ENCODE peak calls at places on chromosome 16, in five cellular contexts. P is tibial nerve, Z is left ventricle myocardium inferior, T is left lung, V is tibial artery. M is an unnamed sample.

GRCh38 chr16:11612110-11612981 is 25.6 kb upstream of the LITAF start:
- DNase-seq in P (no peak), Z (peak; percentile 35), T (peak; percentile 89), V (no peak), M (no peak)

GRCh38 chr16:73792199-73793108 is 504.2 kb upstream of the PSMD7 start:
- DNase-seq in P (no peak), Z (no peak), T (no peak), V (no peak), M (no peak)

GRCh38 chr16:50282010-50282538 is 15.7 kb downstream of the ADCY7 start:
- DNase-seq in P (peak; percentile 53), Z (peak; percentile 77), T (peak; percentile 92), V (peak; percentile 87), M (peak; percentile 24)

GRCh38 chr16:81556715-81557284 is 112.2 kb downstream of the CMIP start:
- DNase-seq in P (no peak), Z (no peak), T (no peak), V (no peak), M (no peak)

GRCh38 chr16:23699100-23699499 is 13.9 kb downstream of the ERN2 start:
- DNase-seq in P (no peak), Z (no peak), T (no peak), V (no peak), M (no peak)

GRCh38 chr16:28549301-28549899 is 4.3 kb upstream of the SGF29 start:
- DNase-seq in P (no peak), Z (no peak), T (no peak), V (no peak), M (no peak)

GRCh38 chr16:89536886-89537548 is 23.5 kb upstream of the RPL13 start:
- DNase-seq in P (no peak), Z (no peak), T (no peak), V (no peak), M (peak; percentile 79)

GRCh38 chr16:16966439-16966838 is 504.3 kb downstream of the XYLT1 start:
- DNase-seq in P (no peak), Z (no peak), T (no peak), V (no peak), M (no peak)

GRCh38 chr16:50323335-50324011 is 45.3 kb downstream of the BRD7 start:
- DNase-seq in P (peak; percentile 53), Z (no peak), T (no peak), V (no peak), M (no peak)

GRCh38 chr16:70160388-70160787 is 13.2 kb upstream of the CLEC18C start:
- DNase-seq in P (no peak), Z (no peak), T (no peak), V (no peak), M (no peak)

GRCh38 chr16:67481561-67482259 is 753 bp upstream of the ATP6V0D1 start:
- DNase-seq in P (peak; percentile 33), Z (peak; percentile 48), T (peak; percentile 51), V (no peak), M (no peak)

GRCh38 chr16:75099075-75099667 is 17.4 kb downstream of the LDHD start:
- DNase-seq in P (no peak), Z (no peak), T (no peak), V (no peak), M (no peak)

GRCh38 chr16:19710191-19710908 is 7.7 kb downstream of the KNOP1 start:
- DNase-seq in P (no peak), Z (no peak), T (peak; percentile 12), V (no peak), M (no peak)

GRCh38 chr16:78984324-78984723 is 616.2 kb downstream of the MAF start:
- DNase-seq in P (no peak), Z (no peak), T (no peak), V (no peak), M (no peak)

GRCh38 chr16:12271006-12271405 is 294.5 kb downstream of the SNX29 start:
- DNase-seq in P (no peak), Z (no peak), T (no peak), V (no peak), M (peak; percentile 67)

GRCh38 chr16:62700456-62701280 is 664.4 kb upstream of the CDH8 start:
- DNase-seq in P (no peak), Z (no peak), T (no peak), V (no peak), M (no peak)

GRCh38 chr16:1147027-1147426 is 5.9 kb upstream of the CACNA1H start:
- DNase-seq in P (no peak), Z (no peak), T (no peak), V (no peak), M (no peak)

GRCh38 chr16:67928147-67928546 is 3.5 kb downstream of the CTRL start:
- DNase-seq in P (no peak), Z (no peak), T (no peak), V (no peak), M (no peak)

GRCh38 chr16:74439685-74440084 is 18.4 kb upstream of the CLEC18B start:
- DNase-seq in P (no peak), Z (no peak), T (no peak), V (no peak), M (no peak)

GRCh38 chr16:78235168-78235800 is 135.8 kb downstream of the WWOX start:
- DNase-seq in P (peak; percentile 61), Z (peak; percentile 63), T (no peak), V (peak; percentile 79), M (peak; percentile 76)

GRCh38 chr16:49089533-49089932 is 192.1 kb downstream of the CBLN1 start:
- DNase-seq in P (no peak), Z (no peak), T (no peak), V (no peak), M (no peak)

GRCh38 chr16:11398136-11398535 is 52.9 kb downstream of the RMI2 start:
- DNase-seq in P (no peak), Z (no peak), T (no peak), V (peak; percentile 55), M (no peak)

GRCh38 chr16:77430360-77430759 is 4.5 kb downstream of the ADAMTS18 start:
- DNase-seq in P (no peak), Z (no peak), T (no peak), V (no peak), M (no peak)

GRCh38 chr16:86747761-86748160 is 169.4 kb downstream of the FOXL1 start:
- DNase-seq in P (no peak), Z (no peak), T (no peak), V (peak; percentile 39), M (no peak)

GRCh38 chr16:5870886-5871715 is 773.5 kb upstream of the EEF2KMT start:
- DNase-seq in P (no peak), Z (no peak), T (no peak), V (no peak), M (no peak)

GRCh38 chr16:81469710-81470481 is 25.3 kb downstream of the CMIP start:
- DNase-seq in P (no peak), Z (peak; percentile 39), T (no peak), V (no peak), M (no peak)

GRCh38 chr16:11263737-11264136 is 5.4 kb downstream of the TNP2 start:
- DNase-seq in P (no peak), Z (no peak), T (no peak), V (no peak), M (no peak)

GRCh38 chr16:81445143-81445922 is 725 bp downstream of the CMIP start:
- DNase-seq in P (no peak), Z (no peak), T (no peak), V (no peak), M (no peak)

GRCh38 chr16:22763655-22764054 is 50.3 kb upstream of the HS3ST2 start:
- DNase-seq in P (no peak), Z (no peak), T (no peak), V (no peak), M (no peak)

GRCh38 chr16:72991645-72992044 is 56.3 kb downstream of the ZFHX3 start:
- DNase-seq in P (no peak), Z (no peak), T (no peak), V (peak; percentile 23), M (no peak)

GRCh38 chr16:15880434-15880833 is 8.0 kb downstream of the CEP20 start:
- DNase-seq in P (no peak), Z (no peak), T (no peak), V (no peak), M (no peak)

GRCh38 chr16:17149904-17150483 is 320.8 kb downstream of the XYLT1 start:
- DNase-seq in P (no peak), Z (no peak), T (no peak), V (no peak), M (no peak)

GRCh38 chr16:49466529-49466831 is 92.9 kb downstream of the C16orf78 start:
- DNase-seq in P (no peak), Z (no peak), T (no peak), V (no peak), M (no peak)

GRCh38 chr16:5668553-5668952 is 571.0 kb upstream of the EEF2KMT start:
- DNase-seq in P (no peak), Z (no peak), T (no peak), V (no peak), M (no peak)

GRCh38 chr16:67430504-67431076 is 331 bp upstream of the HSD11B2 start:
- DNase-seq in P (no peak), Z (peak; percentile 29), T (no peak), V (no peak), M (no peak)

GRCh38 chr16:55072976-55073375 is 142.3 kb downstream of the IRX5 start:
- DNase-seq in P (no peak), Z (no peak), T (no peak), V (no peak), M (no peak)

GRCh38 chr16:88328313-88328660 is 54.5 kb upstream of the ZNF469 start:
- DNase-seq in P (no peak), Z (no peak), T (no peak), V (no peak), M (no peak)
- H3K27ac ChIP-seq in P (no peak overlapping the region), Z (no peak overlapping the region), T (no peak overlapping the region), V (no peak overlapping the region), M (no peak overlapping the region)

GRCh38 chr16:4213721-4214120 is 28.2 kb downstream of the SRL start:
- DNase-seq in P (no peak), Z (no peak), T (no peak), V (no peak), M (no peak)
- H3K4me3 ChIP-seq in P (no peak overlapping the region), Z (no peak overlapping the region), T (no peak overlapping the region), V (no peak overlapping the region), M (no peak overlapping the region)

GRCh38 chr16:2147981-2148671 is at the start of gene RAB26:
- DNase-seq in P (no peak), Z (peak; percentile 83), T (peak; percentile 85), V (peak; percentile 92), M (no peak)
- H3K27ac ChIP-seq in P (peak within 1 kb of the TSS; percentile 81), Z (peak within 1 kb of the TSS; percentile 93), T (peak within 1 kb of the TSS; percentile 24), V (peak within 1 kb of the TSS; percentile 47), M (peak within 1 kb of the TSS; percentile 78)

GRCh38 chr16:85172465-85173071 is 60.3 kb upstream of the CIBAR2 start:
- DNase-seq in P (no peak), Z (no peak), T (no peak), V (no peak), M (peak; percentile 34)
- H3K4me3 ChIP-seq in P (peak overlapping the region; percentile 9), Z (peak overlapping the region; percentile 68), T (peak overlapping the region; percentile 22), V (peak overlapping the region; percentile 15), M (peak overlapping the region; percentile 16)

GRCh38 chr16:20906225-20906870 is 5.8 kb downstream of the LYRM1 start:
- DNase-seq in P (peak; percentile 46), Z (no peak), T (no peak), V (no peak), M (no peak)
- H3K27ac ChIP-seq in P (peak overlapping the region; percentile 92), Z (peak overlapping the region; percentile 99), T (peak overlapping the region; percentile 97), V (peak overlapping the region; percentile 98), M (peak overlapping the region; percentile 21)

DNA sequence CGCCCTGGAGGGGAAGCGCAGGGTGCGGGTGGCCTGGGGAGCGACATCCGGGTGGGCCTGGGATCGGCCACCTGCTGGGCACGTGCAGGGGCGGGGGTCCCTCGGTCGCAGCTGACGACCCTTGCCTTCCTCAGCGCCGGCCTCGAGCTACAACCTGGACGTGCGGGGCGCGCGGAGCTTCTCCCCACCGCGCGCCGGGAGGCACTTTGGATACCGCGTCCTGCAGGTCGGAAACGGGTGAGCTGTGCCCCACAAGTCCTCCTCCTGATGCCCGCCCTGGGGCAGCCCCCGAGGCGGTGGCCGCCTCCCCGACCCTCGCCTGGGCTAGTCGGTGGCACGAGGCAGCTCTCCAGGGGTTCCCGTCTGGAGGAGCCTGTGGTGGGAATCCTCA is 1.5 kb downstream of the ITGAL start:
- DNase-seq in P (no peak), Z (no peak), T (no peak), V (no peak), M (no peak)
- H3K4me3 ChIP-seq in P (peak overlapping the region; percentile 23), Z (no peak overlapping the region), T (no peak overlapping the region), V (no peak overlapping the region), M (no peak overlapping the region)